ENCODE peak calls at places on chromosomes 4 and X, in five cellular contexts. One of them, this sample, is unnamed.

GRCh38 chr4:102564399-102564921 is 63.3 kb downstream of the NFKB1 start:
- DNase-seq in mammary epithelial cell: peak; percentile 90
- DNase-seq in HCT116: no peak
- DNase-seq in PC-3: peak; percentile 19
- DNase-seq in endothelial cell of umbilical vein: no peak
- DNase-seq in this sample: peak; percentile 82

GRCh38 chr4:148092316-148093014 is 349.7 kb downstream of the NR3C2 start:
- DNase-seq in mammary epithelial cell: no peak
- DNase-seq in PC-3: no peak
- DNase-seq in endothelial cell of umbilical vein: no peak
- DNase-seq in HCT116: no peak
- DNase-seq in this sample: peak; percentile 25

GRCh38 chr4:113300384-113301011 is 251.0 kb downstream of the ANK2 start:
- DNase-seq in PC-3: peak; percentile 66
- DNase-seq in endothelial cell of umbilical vein: peak; percentile 13
- DNase-seq in mammary epithelial cell: peak; percentile 92
- DNase-seq in HCT116: peak; percentile 49
- DNase-seq in this sample: peak; percentile 94

GRCh38 chr4:7291372-7292135 is 99.2 kb downstream of the SORCS2 start:
- DNase-seq in HCT116: no peak
- DNase-seq in endothelial cell of umbilical vein: no peak
- DNase-seq in mammary epithelial cell: no peak
- DNase-seq in PC-3: no peak
- DNase-seq in this sample: peak; percentile 70

GRCh38 chr4:137310593-137311490 is 221.5 kb downstream of the PCDH18 start:
- DNase-seq in endothelial cell of umbilical vein: no peak
- DNase-seq in mammary epithelial cell: peak; percentile 50
- DNase-seq in HCT116: no peak
- DNase-seq in PC-3: peak; percentile 36
- DNase-seq in this sample: peak; percentile 89

GRCh38 chr4:177293208-177294018 is 16.3 kb upstream of the NEIL3 start:
- DNase-seq in HCT116: no peak
- DNase-seq in endothelial cell of umbilical vein: no peak
- DNase-seq in mammary epithelial cell: no peak
- DNase-seq in PC-3: no peak
- DNase-seq in this sample: no peak

GRCh38 chr4:123579961-123580360 is 183.4 kb downstream of the SPRY1 start:
- DNase-seq in mammary epithelial cell: no peak
- DNase-seq in HCT116: no peak
- DNase-seq in PC-3: no peak
- DNase-seq in endothelial cell of umbilical vein: no peak
- DNase-seq in this sample: no peak

GRCh38 chrX:20063153-20063552 is 53.6 kb downstream of the MAP7D2 start:
- DNase-seq in HCT116: no peak
- DNase-seq in mammary epithelial cell: no peak
- DNase-seq in PC-3: no peak
- DNase-seq in endothelial cell of umbilical vein: no peak
- DNase-seq in this sample: no peak

GRCh38 chrX:107686792-107687191 is 58.5 kb downstream of the PRPS1 start:
- DNase-seq in PC-3: no peak
- DNase-seq in mammary epithelial cell: peak; percentile 21
- DNase-seq in endothelial cell of umbilical vein: peak; percentile 57
- DNase-seq in HCT116: no peak
- DNase-seq in this sample: no peak

GRCh38 chr4:89737888-89738287 is 99.1 kb downstream of the SNCA start:
- DNase-seq in mammary epithelial cell: peak; percentile 58
- DNase-seq in PC-3: peak; percentile 24
- DNase-seq in HCT116: no peak
- DNase-seq in endothelial cell of umbilical vein: peak; percentile 79
- DNase-seq in this sample: peak; percentile 53

GRCh38 chr4:72468904-72469502 is 100.0 kb downstream of the ADAMTS3 start:
- DNase-seq in endothelial cell of umbilical vein: peak; percentile 46
- DNase-seq in mammary epithelial cell: peak; percentile 25
- DNase-seq in HCT116: peak; percentile 4
- DNase-seq in PC-3: peak; percentile 83
- DNase-seq in this sample: peak; percentile 59

GRCh38 chrX:151396042-151396826 is 772 bp upstream of the VMA21 start:
- DNase-seq in HCT116: no peak
- DNase-seq in PC-3: peak; percentile 26
- DNase-seq in mammary epithelial cell: no peak
- DNase-seq in endothelial cell of umbilical vein: no peak
- DNase-seq in this sample: peak; percentile 67

GRCh38 chr4:176778063-176778462 is 14.7 kb downstream of the VEGFC start:
- DNase-seq in mammary epithelial cell: peak; percentile 40
- DNase-seq in endothelial cell of umbilical vein: peak; percentile 65
- DNase-seq in HCT116: no peak
- DNase-seq in PC-3: peak; percentile 32
- DNase-seq in this sample: peak; percentile 82

GRCh38 chr4:35684755-35685154 is 559.6 kb downstream of the ARAP2 start:
- DNase-seq in endothelial cell of umbilical vein: no peak
- DNase-seq in HCT116: no peak
- DNase-seq in mammary epithelial cell: no peak
- DNase-seq in PC-3: peak; percentile 9
- DNase-seq in this sample: no peak

GRCh38 chr4:59553063-59553738 is 1646.9 kb upstream of the ADGRL3 start:
- DNase-seq in HCT116: no peak
- DNase-seq in endothelial cell of umbilical vein: peak; percentile 1
- DNase-seq in PC-3: peak; percentile 88
- DNase-seq in mammary epithelial cell: peak; percentile 7
- DNase-seq in this sample: no peak

GRCh38 chr4:151518359-151518758 is 109.4 kb downstream of the FHIP1A start:
- DNase-seq in HCT116: no peak
- DNase-seq in endothelial cell of umbilical vein: no peak
- DNase-seq in PC-3: no peak
- DNase-seq in mammary epithelial cell: no peak
- DNase-seq in this sample: no peak

GRCh38 chr4:128880662-128881061 is 71.2 kb downstream of the JADE1 start:
- DNase-seq in endothelial cell of umbilical vein: no peak
- DNase-seq in mammary epithelial cell: no peak
- DNase-seq in PC-3: no peak
- DNase-seq in HCT116: no peak
- DNase-seq in this sample: no peak

GRCh38 chr4:15695240-15695699 is 7.6 kb upstream of the BST1 start:
- DNase-seq in endothelial cell of umbilical vein: peak; percentile 43
- DNase-seq in PC-3: peak; percentile 92
- DNase-seq in HCT116: peak; percentile 68
- DNase-seq in mammary epithelial cell: peak; percentile 98
- DNase-seq in this sample: peak; percentile 100

GRCh38 chr4:70508801-70509200 is 9.6 kb upstream of the AMTN start:
- DNase-seq in HCT116: no peak
- DNase-seq in endothelial cell of umbilical vein: no peak
- DNase-seq in PC-3: no peak
- DNase-seq in mammary epithelial cell: no peak
- DNase-seq in this sample: peak; percentile 3

GRCh38 chr4:117400039-117400835 is 314.9 kb upstream of the TRAM1L1 start:
- DNase-seq in endothelial cell of umbilical vein: peak; percentile 82
- DNase-seq in HCT116: peak; percentile 18
- DNase-seq in PC-3: peak; percentile 81
- DNase-seq in mammary epithelial cell: peak; percentile 60
- DNase-seq in this sample: peak; percentile 89

GRCh38 chr4:6988016-6988715 is 55.0 kb upstream of the TADA2B start:
- DNase-seq in mammary epithelial cell: no peak
- DNase-seq in PC-3: no peak
- DNase-seq in endothelial cell of umbilical vein: no peak
- DNase-seq in HCT116: no peak
- DNase-seq in this sample: no peak

GRCh38 chrX:13747836-13748235 is 13.3 kb downstream of the OFD1 start:
- DNase-seq in HCT116: peak; percentile 37
- DNase-seq in mammary epithelial cell: peak; percentile 59
- DNase-seq in endothelial cell of umbilical vein: peak; percentile 46
- DNase-seq in PC-3: peak; percentile 71
- DNase-seq in this sample: peak; percentile 81

GRCh38 chr4:13561673-13562072 is 17.4 kb upstream of the NKX3-2 start:
- DNase-seq in endothelial cell of umbilical vein: no peak
- DNase-seq in HCT116: no peak
- DNase-seq in mammary epithelial cell: no peak
- DNase-seq in PC-3: no peak
- DNase-seq in this sample: no peak

GRCh38 chr4:37802068-37802666 is 24.3 kb upstream of the PGM2 start:
- DNase-seq in endothelial cell of umbilical vein: peak; percentile 73
- DNase-seq in HCT116: peak; percentile 86
- DNase-seq in PC-3: peak; percentile 84
- DNase-seq in mammary epithelial cell: peak; percentile 69
- DNase-seq in this sample: peak; percentile 80

GRCh38 chr4:47451657-47452056 is 11.8 kb downstream of the COMMD8 start:
- DNase-seq in HCT116: no peak
- DNase-seq in PC-3: no peak
- DNase-seq in endothelial cell of umbilical vein: no peak
- DNase-seq in mammary epithelial cell: no peak
- DNase-seq in this sample: peak; percentile 15

GRCh38 chr4:83617371-83618021 is 81.6 kb downstream of the GPAT3 start:
- DNase-seq in mammary epithelial cell: no peak
- DNase-seq in HCT116: no peak
- DNase-seq in PC-3: no peak
- DNase-seq in endothelial cell of umbilical vein: no peak
- DNase-seq in this sample: no peak

GRCh38 chr4:178556796-178557195 is 1114.6 kb upstream of the AGA start:
- DNase-seq in mammary epithelial cell: no peak
- DNase-seq in PC-3: peak; percentile 84
- DNase-seq in endothelial cell of umbilical vein: no peak
- DNase-seq in HCT116: peak; percentile 48
- DNase-seq in this sample: no peak

GRCh38 chr4:5827108-5828004 is 65.5 kb downstream of the CRMP1 start:
- DNase-seq in HCT116: no peak
- DNase-seq in mammary epithelial cell: no peak
- DNase-seq in PC-3: no peak
- DNase-seq in endothelial cell of umbilical vein: peak; percentile 42
- DNase-seq in this sample: peak; percentile 28

GRCh38 chrX:134849390-134849789 is 141.4 kb upstream of the SMIM10 start:
- DNase-seq in mammary epithelial cell: peak; percentile 11
- DNase-seq in HCT116: no peak
- DNase-seq in endothelial cell of umbilical vein: no peak
- DNase-seq in PC-3: peak; percentile 55
- DNase-seq in this sample: peak; percentile 63

GRCh38 chrX:24692305-24692704 is 1.4 kb upstream of the POLA1 start:
- DNase-seq in PC-3: no peak
- DNase-seq in endothelial cell of umbilical vein: no peak
- DNase-seq in HCT116: no peak
- DNase-seq in mammary epithelial cell: no peak
- DNase-seq in this sample: no peak
- H2AFZ ChIP-seq in PC-3: peak overlapping the region; percentile 98
- H2AFZ ChIP-seq in endothelial cell of umbilical vein: no peak overlapping the region
- H2AFZ ChIP-seq in HCT116: peak overlapping the region; percentile 65
- H2AFZ ChIP-seq in mammary epithelial cell: peak overlapping the region; percentile 36
- H2AFZ ChIP-seq in this sample: no peak overlapping the region

GRCh38 chrX:145817666-145818521 is at the start of gene SLITRK2:
- DNase-seq in mammary epithelial cell: no peak
- DNase-seq in endothelial cell of umbilical vein: no peak
- DNase-seq in PC-3: no peak
- DNase-seq in HCT116: no peak
- DNase-seq in this sample: peak; percentile 69
- H3K27me3 ChIP-seq in mammary epithelial cell: peaks cover 10% of the 10 kb centered on the region
- H3K27me3 ChIP-seq in endothelial cell of umbilical vein: no peaks in the 10 kb centered on the region
- H3K27me3 ChIP-seq in PC-3: peaks cover 64% of the 10 kb centered on the region
- H3K27me3 ChIP-seq in HCT116: no peaks in the 10 kb centered on the region
- H3K27me3 ChIP-seq in this sample: peaks cover 2% of the 10 kb centered on the region

DNA sequence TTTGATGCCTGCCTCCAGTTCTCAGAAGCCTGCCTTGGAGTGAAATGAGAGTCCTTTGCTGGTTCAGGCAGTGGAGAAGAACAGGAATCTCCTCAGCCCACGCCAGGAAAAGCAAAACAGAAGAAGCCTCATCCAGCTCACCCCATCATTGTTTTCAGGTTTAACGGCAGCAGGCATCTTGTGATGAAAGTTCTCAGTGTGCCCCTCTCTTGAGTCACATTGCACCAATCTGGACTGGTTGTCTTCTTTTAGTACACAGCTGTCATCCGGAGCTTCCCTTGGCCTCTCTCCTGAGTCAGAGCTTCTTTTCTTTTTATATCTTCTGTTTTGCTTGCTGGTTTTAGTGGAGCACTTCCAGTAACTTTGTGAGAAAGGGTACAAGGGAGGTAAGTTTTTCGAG is 50.9 kb downstream of the TSPAN7 start:
- DNase-seq in mammary epithelial cell: no peak
- DNase-seq in PC-3: no peak
- DNase-seq in HCT116: no peak
- DNase-seq in endothelial cell of umbilical vein: no peak
- DNase-seq in this sample: no peak
- H4K20me1 ChIP-seq in mammary epithelial cell: no peaks in the 10 kb centered on the region
- H4K20me1 ChIP-seq in PC-3: no peaks in the 10 kb centered on the region
- H4K20me1 ChIP-seq in HCT116: no peaks in the 10 kb centered on the region
- H4K20me1 ChIP-seq in endothelial cell of umbilical vein: no peaks in the 10 kb centered on the region
- H4K20me1 ChIP-seq in this sample: no peaks in the 10 kb centered on the region

DNA sequence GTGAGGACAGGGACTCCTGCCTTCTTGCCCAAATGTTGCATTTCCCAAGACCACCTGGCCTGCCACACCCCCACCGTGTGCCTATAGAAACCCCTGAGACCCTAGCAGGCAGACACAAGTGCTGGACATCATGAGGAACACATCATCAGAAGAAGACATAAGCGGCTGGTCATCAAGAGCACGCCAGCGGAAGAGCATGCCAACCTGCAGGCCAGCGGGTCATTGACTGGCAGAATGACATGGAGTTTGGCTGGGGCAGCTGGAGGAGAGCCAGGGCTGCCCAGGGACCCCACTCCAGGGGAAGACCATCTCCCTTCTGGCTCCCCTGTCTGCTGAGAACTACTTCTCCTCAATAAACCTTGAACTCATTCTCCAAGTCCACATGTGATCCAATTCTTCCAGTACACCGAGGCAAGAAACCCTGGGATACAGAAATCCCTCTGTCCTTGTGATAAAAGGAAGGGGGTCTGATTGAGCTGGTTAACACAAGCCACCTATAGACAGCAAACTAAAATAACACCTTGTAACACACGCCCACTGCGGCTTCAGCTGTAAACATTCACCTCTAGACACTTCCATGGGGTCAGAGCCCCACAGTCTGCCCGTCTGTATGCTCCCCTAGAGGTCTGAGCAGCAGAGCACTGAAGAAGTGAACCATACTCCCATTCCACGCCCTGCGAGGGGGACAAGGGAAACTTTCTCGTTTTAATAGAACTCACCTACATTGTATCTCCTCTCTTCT is 164.8 kb upstream of the EMCN start:
- DNase-seq in PC-3: no peak
- DNase-seq in endothelial cell of umbilical vein: no peak
- DNase-seq in mammary epithelial cell: no peak
- DNase-seq in HCT116: no peak
- DNase-seq in this sample: no peak
- H2AFZ ChIP-seq in PC-3: no peak overlapping the region
- H2AFZ ChIP-seq in endothelial cell of umbilical vein: no peak overlapping the region
- H2AFZ ChIP-seq in mammary epithelial cell: no peak overlapping the region
- H2AFZ ChIP-seq in HCT116: no peak overlapping the region
- H2AFZ ChIP-seq in this sample: no peak overlapping the region

DNA sequence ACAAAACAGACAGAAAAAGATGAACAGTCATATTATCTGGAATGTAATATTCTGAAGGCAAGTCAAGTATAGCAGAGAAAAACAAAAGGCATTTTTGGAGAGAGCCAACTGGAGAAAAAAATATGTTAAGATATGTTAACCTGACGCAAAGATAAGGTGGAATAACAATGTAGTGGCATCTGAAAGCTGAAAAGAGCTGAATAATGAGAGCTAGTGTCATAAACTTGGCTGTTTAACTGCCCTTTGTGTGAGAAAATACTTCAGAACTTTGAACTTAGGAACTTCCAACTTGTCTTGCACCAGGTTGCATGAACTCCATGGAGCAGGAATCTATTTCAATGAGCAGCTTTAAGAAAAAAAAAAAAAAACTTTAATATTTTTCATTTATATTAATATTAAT is 32.9 kb downstream of the RAB33A start:
- DNase-seq in HCT116: no peak
- DNase-seq in endothelial cell of umbilical vein: no peak
- DNase-seq in mammary epithelial cell: no peak
- DNase-seq in PC-3: no peak
- DNase-seq in this sample: no peak
- H3K27me3 ChIP-seq in HCT116: no peaks in the 10 kb centered on the region
- H3K27me3 ChIP-seq in endothelial cell of umbilical vein: no peaks in the 10 kb centered on the region
- H3K27me3 ChIP-seq in mammary epithelial cell: no peaks in the 10 kb centered on the region
- H3K27me3 ChIP-seq in PC-3: no peaks in the 10 kb centered on the region
- H3K27me3 ChIP-seq in this sample: no peaks in the 10 kb centered on the region